ENCODE peak calls at places on chromosome 1, in six cellular contexts. E is left cardiac atrium, Z is pons, T is HTR-8/SVneo, Q is HuH-7.5, P is suprapubic skin. B is an unnamed sample.

GRCh38 chr1:214935258-214935657 is 147.3 kb upstream of the KCNK2 start:
- DNase-seq in E (no peak), P (no peak), Q (no peak), T (no peak), Z (no peak), B (no peak)

GRCh38 chr1:13498553-13498952 is 15.2 kb downstream of the LRRC38 start:
- DNase-seq in Q (no peak), Z (no peak), T (no peak), P (no peak), E (no peak), B (no peak)

GRCh38 chr1:191895049-191895448 is 263.2 kb upstream of the RGS18 start:
- DNase-seq in Q (no peak), T (no peak), P (no peak), E (no peak), Z (no peak), B (no peak)

GRCh38 chr1:42311138-42311537 is 23.9 kb downstream of the FOXJ3 start:
- DNase-seq in T (no peak), P (no peak), Q (no peak), Z (no peak), E (no peak), B (no peak)

GRCh38 chr1:53508991-53509663 is 49.9 kb downstream of the DMRTB1 start:
- DNase-seq in Z (no peak), E (no peak), P (no peak), Q (no peak), T (no peak), B (peak)

GRCh38 chr1:204128464-204128963 is 23.3 kb downstream of the ETNK2 start:
- DNase-seq in Z (no peak), P (no peak), Q (no peak), E (no peak), T (no peak), B (no peak)

GRCh38 chr1:10339815-10340214 is 59.0 kb upstream of the PGD start:
- DNase-seq in Z (peak), Q (no peak), P (no peak), E (peak), T (peak), B (peak)

GRCh38 chr1:115890618-115891017 is 49.7 kb upstream of the NHLH2 start:
- DNase-seq in P (no peak), Z (peak), Q (no peak), E (no peak), T (no peak), B (no peak)

GRCh38 chr1:170959385-170959784 is 24.1 kb downstream of the MROH9 start:
- DNase-seq in Z (no peak), Q (no peak), P (no peak), E (no peak), T (no peak), B (no peak)

B was measured in iPS-NIHi11.